ENCODE peak calls at places on chromosomes 12 and 14, in four cellular contexts. One of them, this sample, is unnamed.

GRCh38 chr12:51901121-51901812 is 6.0 kb upstream of the ACVRL1 start:
- DNase-seq in IMR-90: no peak
- DNase-seq in H1: no peak
- DNase-seq in H9: no peak
- DNase-seq in this sample: no peak

GRCh38 chr12:48569946-48570345 is at the start of gene LALBA:
- DNase-seq in IMR-90: no peak
- DNase-seq in H1: no peak
- DNase-seq in H9: no peak
- DNase-seq in this sample: no peak

GRCh38 chr14:72801381-72801812 is 92.5 kb downstream of the DPF3 start:
- DNase-seq in IMR-90: peak
- DNase-seq in H1: no peak
- DNase-seq in H9: no peak
- DNase-seq in this sample: no peak

GRCh38 chr14:74950795-74951442 is 4.5 kb downstream of the PGF start:
- DNase-seq in IMR-90: peak
- DNase-seq in H1: no peak
- DNase-seq in H9: no peak
- DNase-seq in this sample: no peak

GRCh38 chr12:117484901-117485300 is 123.5 kb upstream of the NOS1 start:
- DNase-seq in IMR-90: no peak
- DNase-seq in H1: no peak
- DNase-seq in H9: no peak
- DNase-seq in this sample: no peak

GRCh38 chr14:59707778-59708635 is 131.4 kb upstream of the CCDC175 start:
- DNase-seq in IMR-90: no peak
- DNase-seq in H1: no peak
- DNase-seq in H9: no peak
- DNase-seq in this sample: no peak

GRCh38 chr12:121060149-121061001 is 21.3 kb upstream of the OASL start:
- DNase-seq in IMR-90: peak
- DNase-seq in H1: peak
- DNase-seq in H9: peak
- DNase-seq in this sample: peak

GRCh38 chr14:99260652-99261551 is 11.1 kb downstream of the BCL11B start:
- DNase-seq in IMR-90: no peak
- DNase-seq in H1: no peak
- DNase-seq in H9: no peak
- DNase-seq in this sample: no peak

GRCh38 chr12:116142936-116143882 is 134.3 kb downstream of the MED13L start:
- DNase-seq in IMR-90: peak
- DNase-seq in H1: no peak
- DNase-seq in H9: no peak
- DNase-seq in this sample: no peak

GRCh38 chr12:50597200-50598195 is 92.7 kb downstream of the DIP2B start:
- DNase-seq in IMR-90: peak
- DNase-seq in H1: no peak
- DNase-seq in H9: no peak
- DNase-seq in this sample: peak

GRCh38 chr14:63045612-63046320 is 508 bp upstream of the KCNH5 start:
- DNase-seq in IMR-90: peak
- DNase-seq in H1: peak
- DNase-seq in H9: peak
- DNase-seq in this sample: peak

GRCh38 chr12:108097160-108097911 is 31.8 kb upstream of the WSCD2 start:
- DNase-seq in IMR-90: no peak
- DNase-seq in H1: no peak
- DNase-seq in H9: no peak
- DNase-seq in this sample: no peak

GRCh38 chr14:74176404-74176788 is 62.9 kb upstream of the VSX2 start:
- DNase-seq in IMR-90: no peak
- DNase-seq in H1: no peak
- DNase-seq in H9: no peak
- DNase-seq in this sample: no peak

GRCh38 chr14:100654814-100655795 is 67.9 kb upstream of the BEGAIN start:
- DNase-seq in IMR-90: no peak
- DNase-seq in H1: peak
- DNase-seq in H9: peak
- DNase-seq in this sample: peak

GRCh38 chr14:22976620-22977433 is 5.5 kb downstream of the AJUBA start:
- DNase-seq in IMR-90: peak
- DNase-seq in H1: no peak
- DNase-seq in H9: no peak
- DNase-seq in this sample: peak

GRCh38 chr12:72574138-72574537 is 302.0 kb downstream of the TRHDE start:
- DNase-seq in IMR-90: peak
- DNase-seq in H1: no peak
- DNase-seq in H9: no peak
- DNase-seq in this sample: no peak

GRCh38 chr14:20031058-20031457 is 4.8 kb downstream of the OR4K13 start:
- DNase-seq in IMR-90: no peak
- DNase-seq in H1: no peak
- DNase-seq in H9: no peak
- DNase-seq in this sample: no peak

GRCh38 chr12:85983601-85984000 is 109.5 kb downstream of the NTS start:
- DNase-seq in IMR-90: no peak
- DNase-seq in H1: no peak
- DNase-seq in H9: no peak
- DNase-seq in this sample: no peak

GRCh38 chr12:32860182-32860581 is 36.4 kb downstream of the PKP2 start:
- DNase-seq in IMR-90: no peak
- DNase-seq in H1: no peak
- DNase-seq in H9: no peak
- DNase-seq in this sample: peak

GRCh38 chr12:101715045-101715444 is 17.6 kb downstream of the CHPT1 start:
- DNase-seq in IMR-90: no peak
- DNase-seq in H1: no peak
- DNase-seq in H9: no peak
- DNase-seq in this sample: no peak

GRCh38 chr12:22313276-22313995 is 21.1 kb downstream of the ST8SIA1 start:
- DNase-seq in IMR-90: no peak
- DNase-seq in H1: no peak
- DNase-seq in H9: no peak
- DNase-seq in this sample: no peak

GRCh38 chr12:80939231-80939950 is 1.7 kb upstream of the LIN7A start:
- DNase-seq in IMR-90: no peak
- DNase-seq in H1: no peak
- DNase-seq in H9: no peak
- DNase-seq in this sample: no peak

GRCh38 chr12:122423258-122424165 is 1.0 kb upstream of the CLIP1 start:
- DNase-seq in IMR-90: peak
- DNase-seq in H1: peak
- DNase-seq in H9: peak
- DNase-seq in this sample: peak

GRCh38 chr12:12488823-12489528 is 73.7 kb downstream of the DUSP16 start:
- DNase-seq in IMR-90: no peak
- DNase-seq in H1: no peak
- DNase-seq in H9: no peak
- DNase-seq in this sample: no peak

GRCh38 chr12:28704477-28705169 is 444.5 kb upstream of the FAR2 start:
- DNase-seq in IMR-90: peak
- DNase-seq in H1: no peak
- DNase-seq in H9: no peak
- DNase-seq in this sample: no peak

GRCh38 chr12:71685312-71685906 is 473 bp upstream of the TMEM19 start:
- DNase-seq in IMR-90: no peak
- DNase-seq in H1: no peak
- DNase-seq in H9: no peak
- DNase-seq in this sample: no peak

GRCh38 chr12:574475-575128 is 88.6 kb downstream of the NINJ2 start:
- DNase-seq in IMR-90: no peak
- DNase-seq in H1: no peak
- DNase-seq in H9: no peak
- DNase-seq in this sample: no peak
- H3K56ac ChIP-seq in IMR-90: no peak
- H3K56ac ChIP-seq in H1: no peak
- H3K56ac ChIP-seq in H9: no peak
- H3K56ac ChIP-seq in this sample: no peak

GRCh38 chr14:102923201-102923919 is 897 bp downstream of the AMN start:
- DNase-seq in IMR-90: no peak
- DNase-seq in H1: no peak
- DNase-seq in H9: no peak
- DNase-seq in this sample: no peak
- H2AK5ac ChIP-seq in IMR-90: no peak
- H2AK5ac ChIP-seq in H1: no peak
- H2AK5ac ChIP-seq in H9: no peak
- H2AK5ac ChIP-seq in this sample: no peak

GRCh38 chr12:75711276-75711675 is 199.9 kb upstream of the KRR1 start:
- DNase-seq in IMR-90: no peak
- DNase-seq in H1: no peak
- DNase-seq in H9: no peak
- DNase-seq in this sample: no peak
- H3K56ac ChIP-seq in IMR-90: no peak
- H3K56ac ChIP-seq in H1: no peak
- H3K56ac ChIP-seq in H9: no peak
- H3K56ac ChIP-seq in this sample: no peak

GRCh38 chr14:46940600-46940999 is 289.0 kb upstream of the RPL10L start:
- DNase-seq in IMR-90: no peak
- DNase-seq in H1: no peak
- DNase-seq in H9: no peak
- DNase-seq in this sample: no peak
- H2AK5ac ChIP-seq in IMR-90: no peak
- H2AK5ac ChIP-seq in H1: no peak
- H2AK5ac ChIP-seq in H9: no peak
- H2AK5ac ChIP-seq in this sample: no peak

This sample was measured in mesendoderm.